ENCODE peak calls at places on chromosomes 4 and X, in four cellular contexts. One of them, this sample, is unnamed.

GRCh38 chr4:154164931-154165839 is 326.4 kb downstream of the DCHS2 start:
- DNase-seq in PC-9: peak; percentile 70
- DNase-seq in naive thymus-derived CD4-positive, alpha-beta T cell: no peak
- DNase-seq in SJSA1: no peak
- DNase-seq in this sample: no peak

GRCh38 chrX:119118780-119119395 is 8.7 kb downstream of the KIAA1210 start:
- DNase-seq in PC-9: peak; percentile 57
- DNase-seq in naive thymus-derived CD4-positive, alpha-beta T cell: peak; percentile 37
- DNase-seq in SJSA1: peak; percentile 52
- DNase-seq in this sample: peak; percentile 77

GRCh38 chrX:12819231-12819630 is 28.0 kb downstream of the PRPS2 start:
- DNase-seq in PC-9: no peak
- DNase-seq in naive thymus-derived CD4-positive, alpha-beta T cell: no peak
- DNase-seq in SJSA1: no peak
- DNase-seq in this sample: no peak

GRCh38 chr4:40322853-40323252 is 12.3 kb upstream of the CHRNA9 start:
- DNase-seq in PC-9: no peak
- DNase-seq in naive thymus-derived CD4-positive, alpha-beta T cell: no peak
- DNase-seq in SJSA1: no peak
- DNase-seq in this sample: no peak

GRCh38 chr4:15106417-15106816 is 104.1 kb downstream of the CPEB2 start:
- DNase-seq in PC-9: no peak
- DNase-seq in naive thymus-derived CD4-positive, alpha-beta T cell: no peak
- DNase-seq in SJSA1: no peak
- DNase-seq in this sample: no peak

GRCh38 chr4:84492737-84493091 is 6.4 kb downstream of the NKX6-1 start:
- DNase-seq in PC-9: no peak
- DNase-seq in naive thymus-derived CD4-positive, alpha-beta T cell: no peak
- DNase-seq in SJSA1: no peak
- DNase-seq in this sample: no peak

GRCh38 chrX:31423575-31424284 is 351.9 kb upstream of the FTHL17 start:
- DNase-seq in PC-9: peak; percentile 40
- DNase-seq in naive thymus-derived CD4-positive, alpha-beta T cell: no peak
- DNase-seq in SJSA1: peak; percentile 48
- DNase-seq in this sample: no peak

GRCh38 chrX:109826954-109827708 is 94.1 kb upstream of the ACSL4 start:
- DNase-seq in PC-9: peak; percentile 73
- DNase-seq in naive thymus-derived CD4-positive, alpha-beta T cell: no peak
- DNase-seq in SJSA1: peak; percentile 76
- DNase-seq in this sample: no peak

GRCh38 chr4:1081689-1082040 is 31.7 kb downstream of the RNF212 start:
- DNase-seq in PC-9: no peak
- DNase-seq in naive thymus-derived CD4-positive, alpha-beta T cell: no peak
- DNase-seq in SJSA1: no peak
- DNase-seq in this sample: no peak

GRCh38 chrX:18883961-18884765 is 99.8 kb downstream of the PHKA2 start:
- DNase-seq in PC-9: no peak
- DNase-seq in naive thymus-derived CD4-positive, alpha-beta T cell: no peak
- DNase-seq in SJSA1: no peak
- DNase-seq in this sample: peak; percentile 14

GRCh38 chr4:158799013-158799770 is 30.4 kb downstream of the FNIP2 start:
- DNase-seq in PC-9: no peak
- DNase-seq in naive thymus-derived CD4-positive, alpha-beta T cell: no peak
- DNase-seq in SJSA1: no peak
- DNase-seq in this sample: no peak

GRCh38 chr4:175424111-175424510 is 388.0 kb downstream of the GPM6A start:
- DNase-seq in PC-9: no peak
- DNase-seq in naive thymus-derived CD4-positive, alpha-beta T cell: no peak
- DNase-seq in SJSA1: no peak
- DNase-seq in this sample: no peak

GRCh38 chr4:48943387-48943786 is 36.8 kb upstream of the OCIAD2 start:
- DNase-seq in PC-9: no peak
- DNase-seq in naive thymus-derived CD4-positive, alpha-beta T cell: no peak
- DNase-seq in SJSA1: no peak
- DNase-seq in this sample: no peak

GRCh38 chr4:29711226-29711625 is 1008.9 kb upstream of the PCDH7 start:
- DNase-seq in PC-9: no peak
- DNase-seq in naive thymus-derived CD4-positive, alpha-beta T cell: no peak
- DNase-seq in SJSA1: no peak
- DNase-seq in this sample: no peak

GRCh38 chr4:126057371-126057770 is 742.6 kb downstream of the FAT4 start:
- DNase-seq in PC-9: no peak
- DNase-seq in naive thymus-derived CD4-positive, alpha-beta T cell: no peak
- DNase-seq in SJSA1: no peak
- DNase-seq in this sample: no peak

GRCh38 chr4:126752702-126753101 is 880.1 kb upstream of the INTU start:
- DNase-seq in PC-9: no peak
- DNase-seq in naive thymus-derived CD4-positive, alpha-beta T cell: no peak
- DNase-seq in SJSA1: no peak
- DNase-seq in this sample: no peak

GRCh38 chrX:43679778-43680177 is 23.7 kb downstream of the MAOA start:
- DNase-seq in PC-9: no peak
- DNase-seq in naive thymus-derived CD4-positive, alpha-beta T cell: no peak
- DNase-seq in SJSA1: no peak
- DNase-seq in this sample: no peak

GRCh38 chr4:38583102-38583501 is 80.9 kb upstream of the KLF3 start:
- DNase-seq in PC-9: no peak
- DNase-seq in naive thymus-derived CD4-positive, alpha-beta T cell: no peak
- DNase-seq in SJSA1: no peak
- DNase-seq in this sample: no peak

GRCh38 chr4:117623321-117623720 is 411.0 kb upstream of the NDST3 start:
- DNase-seq in PC-9: no peak
- DNase-seq in naive thymus-derived CD4-positive, alpha-beta T cell: no peak
- DNase-seq in SJSA1: no peak
- DNase-seq in this sample: no peak

GRCh38 chrX:26670521-26670920 is 454.6 kb downstream of the MAGEB5 start:
- DNase-seq in PC-9: no peak
- DNase-seq in naive thymus-derived CD4-positive, alpha-beta T cell: no peak
- DNase-seq in SJSA1: no peak
- DNase-seq in this sample: no peak

GRCh38 chr4:106444557-106444956 is 76.0 kb upstream of the GIMD1 start:
- DNase-seq in PC-9: no peak
- DNase-seq in naive thymus-derived CD4-positive, alpha-beta T cell: no peak
- DNase-seq in SJSA1: peak; percentile 59
- DNase-seq in this sample: no peak

GRCh38 chr4:31370866-31371465 is 650.8 kb downstream of the PCDH7 start:
- DNase-seq in PC-9: no peak
- DNase-seq in naive thymus-derived CD4-positive, alpha-beta T cell: no peak
- DNase-seq in SJSA1: no peak
- DNase-seq in this sample: no peak

GRCh38 chr4:113051361-113051760 is 1.9 kb downstream of the ANK2 start:
- DNase-seq in PC-9: no peak
- DNase-seq in naive thymus-derived CD4-positive, alpha-beta T cell: no peak
- DNase-seq in SJSA1: no peak
- DNase-seq in this sample: no peak

GRCh38 chr4:107018336-107018735 is 17.8 kb downstream of the DKK2 start:
- DNase-seq in PC-9: no peak
- DNase-seq in naive thymus-derived CD4-positive, alpha-beta T cell: no peak
- DNase-seq in SJSA1: no peak
- DNase-seq in this sample: no peak

GRCh38 chr4:184370711-184371389 is 103.5 kb downstream of the IRF2 start:
- DNase-seq in PC-9: no peak
- DNase-seq in naive thymus-derived CD4-positive, alpha-beta T cell: no peak
- DNase-seq in SJSA1: no peak
- DNase-seq in this sample: no peak

GRCh38 chr4:10098770-10099139 is 17.8 kb downstream of the WDR1 start:
- DNase-seq in PC-9: no peak
- DNase-seq in naive thymus-derived CD4-positive, alpha-beta T cell: no peak
- DNase-seq in SJSA1: no peak
- DNase-seq in this sample: no peak

GRCh38 chrX:1486177-1486576 is 33.5 kb upstream of the ASMTL start:
- DNase-seq in PC-9: no peak
- DNase-seq in naive thymus-derived CD4-positive, alpha-beta T cell: no peak
- DNase-seq in SJSA1: peak; percentile 14
- DNase-seq in this sample: peak; percentile 11

GRCh38 chrX:48826876-48827653 is 752 bp downstream of the ERAS start:
- DNase-seq in PC-9: no peak
- DNase-seq in naive thymus-derived CD4-positive, alpha-beta T cell: no peak
- DNase-seq in SJSA1: no peak
- DNase-seq in this sample: peak; percentile 70
- H3K4me3 ChIP-seq in PC-9: no peak overlapping the region
- H3K4me3 ChIP-seq in naive thymus-derived CD4-positive, alpha-beta T cell: no peak overlapping the region
- H3K4me3 ChIP-seq in SJSA1: no peak overlapping the region
- H3K4me3 ChIP-seq in this sample: no peak overlapping the region

GRCh38 chr4:147761218-147761883 is 29.5 kb downstream of the ARHGAP10 start:
- DNase-seq in PC-9: no peak
- DNase-seq in naive thymus-derived CD4-positive, alpha-beta T cell: no peak
- DNase-seq in SJSA1: no peak
- DNase-seq in this sample: no peak
- H3K4me1 ChIP-seq in PC-9: no peaks in the 10 kb centered on the region
- H3K4me1 ChIP-seq in naive thymus-derived CD4-positive, alpha-beta T cell: no peaks in the 10 kb centered on the region
- H3K4me1 ChIP-seq in SJSA1: peaks cover 1% of the 10 kb centered on the region
- H3K4me1 ChIP-seq in this sample: peaks cover 2% of the 10 kb centered on the region

DNA sequence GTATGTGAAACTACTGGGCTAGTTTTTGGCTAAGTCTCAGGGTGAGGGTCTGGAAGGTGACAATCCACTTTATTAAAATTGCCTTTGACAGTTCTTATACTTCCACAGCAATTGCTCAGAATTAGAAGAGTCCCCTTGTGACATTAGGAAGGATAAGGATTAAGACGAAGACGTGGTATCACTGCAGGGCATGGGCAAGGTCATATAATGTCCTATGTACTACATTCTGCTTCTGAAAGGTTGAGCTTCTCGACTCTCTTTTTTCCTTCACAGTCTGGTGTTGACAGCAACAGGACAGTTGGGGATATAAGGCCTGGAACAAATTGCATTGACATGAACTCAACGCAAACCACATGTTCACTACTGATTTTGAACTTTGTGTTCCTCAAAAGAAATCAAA is 40.9 kb upstream of the PRDM5 start:
- DNase-seq in PC-9: no peak
- DNase-seq in naive thymus-derived CD4-positive, alpha-beta T cell: no peak
- DNase-seq in SJSA1: no peak
- DNase-seq in this sample: no peak
- H3K4me3 ChIP-seq in PC-9: no peak overlapping the region
- H3K4me3 ChIP-seq in naive thymus-derived CD4-positive, alpha-beta T cell: no peak overlapping the region
- H3K4me3 ChIP-seq in SJSA1: no peak overlapping the region
- H3K4me3 ChIP-seq in this sample: no peak overlapping the region

GRCh38 chr4:73451404-73451803 is 15.4 kb downstream of the AFP start:
- DNase-seq in PC-9: no peak
- DNase-seq in naive thymus-derived CD4-positive, alpha-beta T cell: no peak
- DNase-seq in SJSA1: no peak
- DNase-seq in this sample: no peak

GRCh38 chr4:73450398-73451004 is 14.5 kb downstream of the AFP start:
- DNase-seq in PC-9: no peak
- DNase-seq in naive thymus-derived CD4-positive, alpha-beta T cell: no peak
- DNase-seq in SJSA1: peak; percentile 44
- DNase-seq in this sample: peak; percentile 77

GRCh38 chr4:73453701-73454005 is 17.6 kb downstream of the AFP start:
- DNase-seq in PC-9: no peak
- DNase-seq in naive thymus-derived CD4-positive, alpha-beta T cell: no peak
- DNase-seq in SJSA1: no peak
- DNase-seq in this sample: no peak

GRCh38 chr4:73452953-73453700 is 17.1 kb downstream of the AFP start:
- DNase-seq in PC-9: no peak
- DNase-seq in naive thymus-derived CD4-positive, alpha-beta T cell: no peak
- DNase-seq in SJSA1: no peak
- DNase-seq in this sample: no peak

GRCh38 chr4:73451978-73452747 is 16.1 kb downstream of the AFP start:
- DNase-seq in PC-9: no peak
- DNase-seq in naive thymus-derived CD4-positive, alpha-beta T cell: no peak
- DNase-seq in SJSA1: no peak
- DNase-seq in this sample: no peak
- H3K4me1 ChIP-seq in PC-9: no peaks in the 10 kb centered on the region
- H3K4me1 ChIP-seq in naive thymus-derived CD4-positive, alpha-beta T cell: no peaks in the 10 kb centered on the region
- H3K4me1 ChIP-seq in SJSA1: peaks cover 11% of the 10 kb centered on the region
- H3K4me1 ChIP-seq in this sample: peaks cover 2% of the 10 kb centered on the region

DNA sequence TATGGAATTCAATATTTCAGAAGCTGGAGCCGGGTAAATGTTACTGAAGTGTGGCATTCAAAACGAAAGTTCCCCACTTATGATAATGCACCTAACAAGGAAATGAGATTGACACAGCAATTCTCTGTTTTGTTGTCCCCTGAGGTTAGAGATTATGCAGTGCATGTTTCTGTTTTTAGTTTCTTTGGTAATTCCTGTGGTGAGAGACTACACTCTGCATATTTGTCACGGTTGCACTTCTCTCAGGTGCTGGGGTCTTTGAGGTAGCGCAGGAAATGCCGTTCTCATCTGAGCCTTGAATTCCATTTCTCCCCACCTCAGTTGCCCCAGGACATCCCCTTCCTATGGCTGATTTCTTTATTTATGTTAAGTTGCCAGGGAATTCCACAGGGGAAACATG is 15.3 kb upstream of the BEND4 start:
- DNase-seq in PC-9: no peak
- DNase-seq in naive thymus-derived CD4-positive, alpha-beta T cell: no peak
- DNase-seq in SJSA1: no peak
- DNase-seq in this sample: no peak
- H3K4me3 ChIP-seq in PC-9: no peak overlapping the region
- H3K4me3 ChIP-seq in naive thymus-derived CD4-positive, alpha-beta T cell: no peak overlapping the region
- H3K4me3 ChIP-seq in SJSA1: no peak overlapping the region
- H3K4me3 ChIP-seq in this sample: no peak overlapping the region

DNA sequence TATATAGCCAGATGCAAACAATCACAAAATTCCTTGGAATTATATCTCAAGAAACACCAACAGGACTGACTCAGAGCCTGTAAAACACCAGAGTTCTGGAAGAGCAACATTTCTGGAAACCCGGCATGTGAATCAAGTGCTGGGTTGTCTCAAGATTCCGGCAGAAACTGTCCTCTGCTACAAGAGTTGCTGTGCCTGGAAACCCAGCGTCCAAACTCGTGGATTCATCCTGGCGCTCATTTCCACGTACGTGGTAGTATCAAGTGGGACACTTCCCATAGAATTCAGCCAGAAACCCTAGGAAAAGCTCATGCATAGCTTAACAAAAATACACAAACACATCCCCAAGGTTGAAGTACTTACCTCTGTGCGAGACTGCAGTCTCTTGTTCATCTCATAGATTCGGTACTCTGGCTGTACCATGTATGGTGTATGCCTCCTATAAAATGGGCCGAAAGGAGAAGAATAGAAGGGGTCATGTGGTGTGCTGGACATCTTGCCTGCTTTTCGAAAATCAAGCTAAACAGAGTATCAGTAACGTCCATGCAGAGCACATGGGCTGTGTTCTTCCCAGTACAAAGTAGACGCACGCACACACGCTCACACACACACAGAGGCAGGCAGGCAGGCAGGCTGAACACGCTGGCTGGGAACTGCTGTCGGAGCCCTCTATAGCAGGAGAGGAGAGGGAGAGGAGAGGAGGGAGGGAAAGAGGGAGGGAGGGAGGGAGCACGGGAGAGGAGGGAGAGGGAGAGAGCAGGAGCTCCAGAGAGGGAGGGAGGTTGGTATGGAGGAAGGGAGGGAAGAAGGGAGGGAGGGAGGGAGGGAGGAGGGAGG is at the start of gene LDB2:
- DNase-seq in PC-9: no peak
- DNase-seq in naive thymus-derived CD4-positive, alpha-beta T cell: no peak
- DNase-seq in SJSA1: peak; percentile 86
- DNase-seq in this sample: peak; percentile 84
- H3K4me1 ChIP-seq in PC-9: no peaks in the 10 kb centered on the region
- H3K4me1 ChIP-seq in naive thymus-derived CD4-positive, alpha-beta T cell: peaks cover 9% of the 10 kb centered on the region
- H3K4me1 ChIP-seq in SJSA1: peaks cover 44% of the 10 kb centered on the region
- H3K4me1 ChIP-seq in this sample: no peaks in the 10 kb centered on the region

This sample was measured in aorta.